ENCODE peak calls at places on chromosome 1, in six cellular contexts. U is brain microvascular endothelial cell; B is activated T-cell treated with anti-CD3 and anti-CD28 coated beads for 1 hour; A is lower lobe of right lung; T is heart right ventricle; J is central memory CD8-positive, alpha-beta T cell. F is an unnamed sample.

GRCh38 chr1:46862348-46862747 is 63.5 kb downstream of the CYP4B1 start:
- DNase-seq in U (no peak), B (no peak), A (no peak), T (no peak), J (no peak), F (no peak)

GRCh38 chr1:52368383-52369172 is 2.6 kb upstream of the CC2D1B start:
- DNase-seq in U (peak), B (peak), A (peak), T (peak), J (no peak), F (no peak)

GRCh38 chr1:89512996-89513395 is 11.6 kb upstream of the LRRC8B start:
- DNase-seq in U (no peak), B (no peak), A (no peak), T (no peak), J (no peak), F (no peak)

GRCh38 chr1:98323906-98324358 is 337.6 kb upstream of the SNX7 start:
- DNase-seq in U (peak), B (no peak), A (no peak), T (no peak), J (no peak), F (peak)

GRCh38 chr1:63537940-63538339 is 14.6 kb downstream of the EFCAB7 start:
- DNase-seq in U (no peak), B (no peak), A (no peak), T (no peak), J (no peak), F (no peak)

GRCh38 chr1:232385221-232385620 is 244.7 kb downstream of the SIPA1L2 start:
- DNase-seq in U (peak), B (no peak), A (no peak), T (no peak), J (no peak), F (no peak)

GRCh38 chr1:32151319-32151787 is 28.1 kb upstream of the TXLNA start:
- DNase-seq in U (peak), B (no peak), A (no peak), T (no peak), J (no peak), F (no peak)

GRCh38 chr1:36542962-36543515 is 60.3 kb upstream of the CSF3R start:
- DNase-seq in U (no peak), B (no peak), A (no peak), T (no peak), J (no peak), F (no peak)

GRCh38 chr1:33012165-33012564 is 24.5 kb downstream of the AK2 start:
- DNase-seq in U (no peak), B (no peak), A (no peak), T (no peak), J (no peak), F (no peak)

GRCh38 chr1:19427087-19427781 is 58.1 kb downstream of the CAPZB start:
- DNase-seq in U (no peak), B (no peak), A (no peak), T (no peak), J (no peak), F (no peak)

GRCh38 chr1:223700942-223701637 is 11.2 kb upstream of the CAPN2 start:
- DNase-seq in U (peak), B (no peak), A (peak), T (no peak), J (no peak), F (no peak)

GRCh38 chr1:23597635-23598388 is 38.5 kb upstream of the ID3 start:
- DNase-seq in U (no peak), B (no peak), A (no peak), T (no peak), J (no peak), F (no peak)

GRCh38 chr1:88216441-88216840 is 467.6 kb upstream of the PKN2 start:
- DNase-seq in U (no peak), B (no peak), A (no peak), T (no peak), J (no peak), F (no peak)

GRCh38 chr1:55472115-55472514 is 257.0 kb upstream of the USP24 start:
- DNase-seq in U (no peak), B (no peak), A (no peak), T (no peak), J (no peak), F (no peak)

F was measured in Right ventricle myocardium inferior.